ENCODE peak calls at places on chromosome 17, in nine cellular contexts. B is stimulated activated CD8-positive, alpha-beta memory T cell treated with anti-CD3 and anti-CD28 coated beads, Interleukin-15, amount 100 ng/mL, for 24 hours; G is ELR; T is GM12891; O is EH; H is GM23248; K is cardiac fibroblast; W is stimulated activated naive CD4-positive, alpha-beta T cell; X is fibroblast of pulmonary artery. C is an unnamed sample.

GRCh38 chr17:41211845-41212466 is 14.5 kb upstream of the KRTAP9-2 start:
- DNase-seq in K (no peak), O (peak), X (no peak), G (peak), W (no peak), B (no peak), H (peak), T (no peak), C (no peak)

GRCh38 chr17:45893725-45894021 is 681 bp upstream of the MAPT start:
- DNase-seq in W (no peak), B (no peak), K (no peak), H (no peak), O (no peak), G (no peak), T (no peak), X (no peak), C (no peak)

GRCh38 chr17:78806451-78806850 is 24.4 kb upstream of the CYTH1 start:
- DNase-seq in O (no peak), G (peak), B (no peak), W (peak), X (no peak), K (no peak), T (peak), H (no peak), C (peak)

GRCh38 chr17:28189667-28190066 is 129.3 kb upstream of the TMEM97 start:
- DNase-seq in B (no peak), K (peak), G (no peak), T (no peak), H (no peak), O (no peak), X (no peak), W (no peak), C (no peak)

GRCh38 chr17:42591411-42591810 is 13.9 kb upstream of the PSMC3IP start:
- DNase-seq in K (no peak), O (no peak), T (no peak), H (no peak), B (no peak), G (no peak), X (no peak), W (no peak), C (no peak)

GRCh38 chr17:1522626-1523025 is 6.2 kb upstream of the INPP5K start:
- DNase-seq in W (no peak), G (no peak), X (no peak), H (no peak), O (no peak), B (no peak), T (no peak), K (no peak), C (no peak)

GRCh38 chr17:39223907-39224777 is 1.6 kb downstream of the STAC2 start:
- DNase-seq in O (no peak), X (no peak), K (no peak), T (no peak), H (no peak), B (no peak), G (no peak), W (no peak), C (no peak)

GRCh38 chr17:5237541-5238016 is 2.9 kb upstream of the SCIMP start:
- DNase-seq in H (peak), X (peak), T (peak), G (peak), O (peak), K (peak), B (no peak), W (no peak), C (no peak)

GRCh38 chr17:45394913-45395568 is 37.6 kb downstream of the ARHGAP27 start:
- DNase-seq in W (peak), O (peak), G (peak), X (peak), B (no peak), H (peak), T (peak), K (peak), C (no peak)

GRCh38 chr17:77770331-77771105 is 188.0 kb upstream of the TNRC6C start:
- DNase-seq in T (no peak), K (peak), G (peak), W (no peak), X (peak), H (peak), O (peak), B (no peak), C (no peak)

GRCh38 chr17:3843935-3844516 is 2.0 kb downstream of the NCBP3 start:
- DNase-seq in X (peak), B (no peak), O (peak), T (no peak), K (peak), W (peak), H (peak), G (peak), C (peak)

GRCh38 chr17:49482144-49482817 is 12.8 kb upstream of the NGFR start:
- DNase-seq in O (peak), K (peak), G (peak), T (no peak), B (no peak), H (peak), W (no peak), X (peak), C (no peak)

GRCh38 chr17:79223953-79224352 is 149.3 kb downstream of the ENGASE start:
- DNase-seq in O (no peak), G (no peak), T (no peak), H (no peak), X (no peak), B (no peak), W (no peak), K (no peak), C (no peak)

GRCh38 chr17:8894673-8895578 is 27.5 kb upstream of the PIK3R6 start:
- DNase-seq in W (no peak), K (peak), T (no peak), H (peak), O (peak), X (peak), B (no peak), G (peak), C (peak)

GRCh38 chr17:12947047-12947446 is 70.8 kb downstream of the ELAC2 start:
- DNase-seq in B (no peak), G (no peak), T (no peak), X (no peak), W (no peak), H (no peak), O (no peak), K (no peak), C (no peak)

GRCh38 chr17:64020068-64020766 is at the start of gene ICAM2:
- DNase-seq in W (peak), O (no peak), X (no peak), G (peak), H (no peak), K (no peak), B (peak), T (no peak), C (peak)

GRCh38 chr17:56319531-56319930 is 166.3 kb downstream of the ANKFN1 start:
- DNase-seq in B (no peak), T (peak), X (peak), G (peak), H (peak), W (no peak), K (peak), O (peak), C (no peak)

GRCh38 chr17:2120550-2121335 is 65.8 kb downstream of the HIC1 start:
- DNase-seq in X (peak), B (no peak), K (peak), T (no peak), G (peak), O (peak), W (no peak), H (peak), C (no peak)

GRCh38 chr17:78112508-78113471 is 15.8 kb downstream of the TMC6 start:
- DNase-seq in K (peak), B (peak), H (peak), X (peak), T (peak), W (peak), O (peak), G (peak), C (peak)

GRCh38 chr17:73743802-73744201 is 99.6 kb upstream of the SDK2 start:
- DNase-seq in H (no peak), O (no peak), B (no peak), W (no peak), T (no peak), X (no peak), K (no peak), G (no peak), C (no peak)

GRCh38 chr17:66255112-66255511 is 25.9 kb upstream of the APOH start:
- DNase-seq in X (peak), O (peak), W (peak), T (no peak), K (peak), G (peak), H (peak), B (no peak), C (peak)

GRCh38 chr17:78247304-78247703 is 15.9 kb downstream of the TMEM235 start:
- DNase-seq in O (no peak), W (no peak), T (no peak), B (no peak), X (no peak), G (no peak), H (no peak), K (no peak), C (no peak)

GRCh38 chr17:59899099-59899498 is 6.2 kb downstream of the RPS6KB1 start:
- DNase-seq in G (no peak), O (no peak), B (no peak), T (no peak), H (peak), X (no peak), K (peak), W (no peak), C (no peak)

GRCh38 chr17:15926039-15926740 is 18.7 kb upstream of the ADORA2B start:
- DNase-seq in T (no peak), H (no peak), G (no peak), O (no peak), W (no peak), K (peak), X (peak), B (no peak), C (no peak)

GRCh38 chr17:37111329-37111728 is 162.6 kb downstream of the AATF start:
- DNase-seq in X (no peak), O (no peak), G (no peak), H (no peak), W (no peak), B (no peak), T (no peak), K (no peak), C (no peak)

GRCh38 chr17:40598021-40598927 is 33.0 kb upstream of the CCR7 start:
- DNase-seq in K (no peak), W (peak), O (no peak), B (no peak), H (no peak), X (no peak), G (no peak), T (no peak), C (no peak)

GRCh38 chr17:538096-538973 is 176.3 kb downstream of the VPS53 start:
- DNase-seq in B (no peak), K (peak), O (no peak), T (no peak), X (peak), H (peak), W (no peak), G (no peak), C (no peak)

GRCh38 chr17:6775871-6776405 is at the start of gene FBXO39:
- DNase-seq in H (peak), O (no peak), X (peak), T (peak), B (no peak), G (no peak), K (no peak), W (no peak), C (no peak)

GRCh38 chr17:40158438-40158837 is 18.1 kb downstream of the CASC3 start:
- DNase-seq in W (no peak), K (no peak), G (no peak), T (no peak), X (no peak), B (no peak), O (no peak), H (no peak), C (no peak)

GRCh38 chr17:81640011-81640410 is 3.0 kb downstream of the TSPAN10 start:
- DNase-seq in H (no peak), W (no peak), X (no peak), T (no peak), G (no peak), O (no peak), B (no peak), K (no peak), C (no peak)

GRCh38 chr17:68142595-68142994 is 105.2 kb upstream of the AMZ2 start:
- DNase-seq in K (no peak), G (no peak), W (no peak), T (no peak), B (no peak), X (no peak), H (no peak), O (no peak), C (no peak)

GRCh38 chr17:79825580-79825921 is 13.7 kb downstream of the CBX4 start:
- DNase-seq in H (no peak), K (no peak), B (no peak), W (no peak), T (no peak), O (no peak), G (no peak), X (no peak), C (no peak)

GRCh38 chr17:9676084-9676483 is 30.8 kb downstream of the USP43 start:
- DNase-seq in T (no peak), G (peak), O (peak), H (peak), X (no peak), K (no peak), W (no peak), B (no peak), C (no peak)